ENCODE peak calls at places on chromosomes 1 and 21, in eight cellular contexts. E, U, R, K, B, N, C and H are unnamed samples.

GRCh38 chr21:33708874-33709273 is 66.6 kb downstream of the ITSN1 start:
- DNase-seq in R (no peak), K (no peak), N (no peak), B (no peak), E (no peak), U (no peak), C (no peak), H (no peak)

GRCh38 chr1:3390291-3390690 is 64.2 kb upstream of the ARHGEF16 start:
- DNase-seq in B (no peak), R (no peak), U (no peak), N (no peak), E (no peak), C (no peak), K (no peak), H (no peak)

GRCh38 chr1:116403506-116404136 is 30.6 kb downstream of the ATP1A1 start:
- DNase-seq in N (no peak), B (no peak), C (peak), R (no peak), E (no peak), K (no peak), U (no peak), H (no peak)

GRCh38 chr21:35578831-35579470 is 481.4 kb downstream of the SETD4 start:
- DNase-seq in B (no peak), C (peak), R (no peak), E (no peak), U (no peak), N (no peak), K (no peak), H (no peak)

GRCh38 chr1:108913105-108913948 is 36.5 kb downstream of the GPSM2 start:
- DNase-seq in B (no peak), C (no peak), U (no peak), R (no peak), N (no peak), K (no peak), E (no peak), H (no peak)

GRCh38 chr1:230459463-230459862 is 33.3 kb upstream of the PGBD5 start:
- DNase-seq in N (no peak), E (no peak), K (no peak), U (no peak), B (peak), C (no peak), R (no peak), H (peak)

GRCh38 chr1:173113015-173113741 is 62.4 kb upstream of the TNFSF18 start:
- DNase-seq in C (no peak), E (no peak), N (no peak), B (no peak), U (no peak), K (no peak), R (no peak), H (no peak)

GRCh38 chr1:97365026-97365425 is 555.8 kb downstream of the DPYD start:
- DNase-seq in B (no peak), E (no peak), U (no peak), C (no peak), R (no peak), N (no peak), K (no peak), H (no peak)

GRCh38 chr1:85490270-85490669 is 25.3 kb upstream of the DDAH1 start:
- DNase-seq in B (no peak), C (no peak), E (no peak), R (no peak), N (no peak), U (no peak), K (no peak), H (no peak)

GRCh38 chr1:8343464-8344001 is 25.6 kb downstream of the SLC45A1 start:
- DNase-seq in R (no peak), C (peak), U (peak), E (peak), K (peak), B (peak), N (peak), H (peak)

GRCh38 chr21:35664683-35665082 is 395.6 kb downstream of the SETD4 start:
- DNase-seq in K (no peak), E (no peak), C (no peak), N (no peak), R (no peak), U (no peak), B (no peak), H (peak)

GRCh38 chr1:203215573-203215972 is 13.9 kb downstream of the CHIT1 start:
- DNase-seq in U (no peak), C (no peak), N (no peak), R (no peak), K (no peak), E (no peak), B (no peak), H (no peak)

GRCh38 chr1:117609471-117609911 is 3.6 kb downstream of the TENT5C start:
- DNase-seq in B (peak), E (no peak), K (no peak), R (no peak), C (no peak), N (peak), U (no peak), H (no peak)

GRCh38 chr21:45867041-45867630 is 114.4 kb upstream of the COL6A1 start:
- DNase-seq in K (no peak), U (no peak), N (no peak), B (no peak), C (no peak), R (no peak), E (no peak), H (no peak)

GRCh38 chr21:42456457-42456856 is 39.6 kb downstream of the RSPH1 start:
- DNase-seq in U (no peak), B (peak), C (no peak), E (no peak), N (no peak), R (no peak), K (no peak), H (no peak)

GRCh38 chr1:201361652-201362504 is 15.6 kb downstream of the TNNT2 start:
- DNase-seq in C (no peak), U (no peak), E (peak), K (peak), B (peak), N (peak), R (peak), H (no peak)

GRCh38 chr1:76465030-76465429 is 390.5 kb downstream of the ST6GALNAC3 start:
- DNase-seq in C (no peak), B (no peak), E (no peak), R (no peak), N (no peak), K (no peak), U (no peak), H (no peak)

GRCh38 chr1:24009406-24009805 is 29.3 kb upstream of the SRSF10 start:
- DNase-seq in R (no peak), N (no peak), B (no peak), K (no peak), U (no peak), E (no peak), C (no peak), H (no peak)

GRCh38 chr1:93021539-93022134 is 57.4 kb upstream of the MTF2 start:
- DNase-seq in K (no peak), E (no peak), U (no peak), C (no peak), N (no peak), B (no peak), R (no peak), H (peak)

GRCh38 chr21:33047231-33047630 is 21.5 kb downstream of the OLIG2 start:
- DNase-seq in C (peak), N (no peak), K (no peak), R (no peak), B (no peak), E (no peak), U (no peak), H (peak)

GRCh38 chr1:214318956-214319355 is 38.0 kb downstream of the SMYD2 start:
- DNase-seq in R (no peak), U (no peak), C (no peak), N (no peak), K (no peak), E (no peak), B (no peak), H (no peak)

GRCh38 chr1:1281533-1282321 is 1.5 kb downstream of the SCNN1D start:
- DNase-seq in E (peak), C (no peak), N (peak), K (peak), R (peak), U (no peak), B (peak), H (no peak)

GRCh38 chr1:197314672-197315071 is 46.6 kb downstream of the CRB1 start:
- DNase-seq in U (no peak), R (no peak), N (no peak), E (no peak), B (no peak), K (no peak), C (no peak), H (no peak)

GRCh38 chr1:159854101-159854692 is 8.3 kb downstream of the VSIG8 start:
- DNase-seq in K (peak), C (no peak), U (peak), N (peak), R (peak), E (peak), B (peak), H (no peak)

GRCh38 chr1:23098463-23099170 is 70.0 kb downstream of the LUZP1 start:
- DNase-seq in N (peak), E (no peak), C (peak), R (no peak), B (peak), K (peak), U (peak), H (peak)

GRCh38 chr1:108745980-108746381 is 493 bp upstream of the STXBP3 start:
- DNase-seq in K (no peak), N (no peak), E (no peak), R (no peak), C (no peak), B (no peak), U (no peak), H (no peak)

GRCh38 chr1:214379254-214379970 is 98.5 kb downstream of the SMYD2 start:
- DNase-seq in B (no peak), U (no peak), N (no peak), K (no peak), C (no peak), E (no peak), R (no peak), H (no peak)

GRCh38 chr1:67404212-67404620 is 26.0 kb downstream of the SERBP1 start:
- DNase-seq in R (no peak), B (no peak), C (no peak), U (no peak), E (no peak), N (no peak), K (no peak), H (no peak)

GRCh38 chr1:25064465-25065238 is 134.6 kb upstream of the RUNX3 start:
- DNase-seq in N (no peak), U (no peak), C (no peak), R (no peak), B (no peak), E (peak), K (no peak), H (no peak)

GRCh38 chr1:224644553-224645154 is 28.5 kb downstream of the CNIH3 start:
- DNase-seq in N (no peak), E (no peak), U (peak), C (no peak), B (peak), R (no peak), K (peak), H (no peak)

GRCh38 chr1:26410706-26411623 is at the start of gene LIN28A:
- DNase-seq in N (no peak), R (no peak), C (no peak), E (peak), B (no peak), U (no peak), K (no peak), H (no peak)
- H3K4me3 ChIP-seq in N (no peak), R (no peak), C (no peak), E (no peak), B (no peak), U (no peak), K (no peak), H (no peak)

GRCh38 chr1:30684881-30685795 is 38.2 kb downstream of the MATN1 start:
- DNase-seq in U (no peak), N (no peak), C (no peak), K (peak), R (peak), B (peak), E (peak), H (no peak)
- TF ChIP-seq CTCF in U (no peak), N (no peak), C (no peak), K (peak), R (no peak), B (no peak), E (no peak), H (no peak)

GRCh38 chr1:54889132-54889725 is 2.2 kb upstream of the DHCR24 start:
- DNase-seq in K (no peak), C (no peak), B (no peak), E (no peak), R (no peak), N (no peak), U (no peak), H (no peak)

GRCh38 chr1:54885863-54886723 is 902 bp downstream of the DHCR24 start:
- DNase-seq in N (no peak), E (peak), C (no peak), R (no peak), K (peak), U (no peak), B (peak), H (no peak)

GRCh38 chr1:54886724-54887664 is at the start of gene DHCR24:
- DNase-seq in R (peak), N (peak), E (peak), C (no peak), K (peak), B (peak), U (peak), H (peak)

GRCh38 chr1:54887665-54888071 is 673 bp upstream of the DHCR24 start:
- DNase-seq in C (no peak), B (no peak), N (peak), K (peak), E (peak), U (no peak), R (no peak), H (no peak)

DNA sequence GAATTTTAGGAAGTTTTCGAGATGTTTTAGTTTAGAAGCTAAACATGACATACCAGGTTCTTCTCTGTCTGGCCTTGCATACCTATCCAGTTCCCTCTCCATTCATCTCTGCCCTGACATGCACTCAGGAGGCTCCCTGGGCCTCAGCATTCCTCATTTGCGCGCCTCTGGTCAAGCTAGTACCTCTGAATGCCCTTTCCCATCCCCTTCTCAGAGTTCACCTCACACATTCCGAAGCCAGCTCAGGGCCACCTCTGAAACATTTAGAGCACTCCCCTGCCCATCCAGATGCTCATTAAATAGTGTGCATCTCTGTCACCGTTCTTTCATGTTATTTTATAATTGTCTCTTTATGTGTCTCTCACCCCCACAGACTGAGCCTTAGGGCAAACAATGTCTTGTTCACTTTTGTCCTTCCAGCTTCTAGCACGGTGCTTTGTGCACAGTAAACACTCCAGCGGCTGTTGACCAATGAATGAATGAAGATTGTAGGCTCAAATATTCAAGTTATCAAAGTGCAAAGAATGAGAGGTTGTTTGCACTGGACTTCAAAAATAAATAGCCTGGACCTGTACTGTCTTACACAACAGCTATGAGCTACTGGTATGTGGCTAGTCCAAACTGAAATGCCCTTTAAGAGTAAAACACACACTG is 1.2 kb upstream of the DHCR24 start:
- DNase-seq in C (no peak), K (no peak), B (no peak), R (no peak), E (no peak), U (no peak), N (no peak), H (no peak)
- H3K4me3 ChIP-seq in C (no peak), K (no peak), B (no peak), R (no peak), E (peak), U (no peak), N (peak), H (peak)

GRCh38 chr21:39445339-39446269 is at the start of gene LCA5L:
- DNase-seq in B (peak), C (no peak), N (peak), K (peak), E (peak), U (peak), R (peak), H (peak)
- TF ChIP-seq CTCF in B (no peak), C (peak), N (no peak), K (peak), E (no peak), U (peak), R (no peak), H (no peak)

GRCh38 chr1:151056574-151056973 is 2.8 kb downstream of the CDC42SE1 start:
- DNase-seq in K (peak), B (peak), N (peak), E (no peak), R (no peak), U (no peak), C (no peak), H (no peak)
- H3K4me3 ChIP-seq in K (no peak), B (no peak), N (no peak), E (peak), R (no peak), U (no peak), C (no peak), H (no peak)

GRCh38 chr21:25103500-25104207 is 503.6 kb downstream of the MRPL39 start:
- DNase-seq in N (no peak), R (no peak), K (no peak), B (no peak), U (no peak), E (no peak), C (no peak), H (peak)

DNA sequence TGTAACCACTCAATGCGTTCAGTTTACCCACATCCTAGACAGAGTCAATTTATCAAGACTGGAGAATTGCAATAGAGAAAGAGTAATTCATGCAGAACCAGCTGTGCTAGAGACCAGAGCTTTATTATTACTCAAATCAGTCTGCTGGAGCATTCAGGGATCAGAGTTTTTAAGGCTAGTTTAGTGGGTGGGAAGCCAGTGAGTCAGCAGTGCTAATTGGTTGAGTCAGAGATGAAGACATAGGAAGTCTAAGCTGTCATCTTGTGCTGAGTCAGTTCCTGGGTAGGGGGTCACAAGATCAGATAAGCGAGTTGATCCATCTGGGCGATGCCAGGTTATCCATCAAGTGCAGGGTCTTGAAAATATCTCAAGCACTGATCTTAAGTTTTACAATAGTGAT is 499.6 kb downstream of the MRPL39 start:
- DNase-seq in E (no peak), K (no peak), U (no peak), C (no peak), N (no peak), R (no peak), B (no peak), H (peak)
- TF ChIP-seq CTCF in E (no peak), K (no peak), U (no peak), C (no peak), N (no peak), R (no peak), B (no peak), H (no peak)

GRCh38 chr1:12231276-12231595 is 1.4 kb downstream of the VPS13D start:
- DNase-seq in R (no peak), C (no peak), E (no peak), N (no peak), K (no peak), U (no peak), B (no peak), H (no peak)
- H3K4me3 ChIP-seq in R (peak), C (peak), E (peak), N (peak), K (peak), U (peak), B (peak), H (peak)

GRCh38 chr1:209827384-209828261 is at the start of gene UTP25:
- DNase-seq in E (peak), C (peak), B (peak), R (peak), U (peak), N (peak), K (peak), H (peak)

GRCh38 chr1:209820986-209821385 is 6.8 kb upstream of the UTP25 start:
- DNase-seq in R (no peak), B (no peak), E (no peak), N (no peak), K (no peak), U (no peak), C (no peak), H (no peak)

GRCh38 chr1:209825591-209826433 is 2.0 kb upstream of the UTP25 start:
- DNase-seq in R (no peak), K (peak), N (no peak), C (no peak), E (no peak), B (no peak), U (no peak), H (no peak)

GRCh38 chr1:209822706-209823105 is 5.1 kb upstream of the UTP25 start:
- DNase-seq in C (no peak), E (no peak), N (no peak), U (no peak), K (no peak), B (no peak), R (no peak), H (no peak)

GRCh38 chr1:209823143-209824041 is 4.4 kb upstream of the UTP25 start:
- DNase-seq in K (peak), B (no peak), U (no peak), N (no peak), C (no peak), R (no peak), E (no peak), H (peak)
- TF ChIP-seq CTCF in K (peak), B (peak), U (peak), N (peak), C (peak), R (peak), E (peak), H (peak)

DNA sequence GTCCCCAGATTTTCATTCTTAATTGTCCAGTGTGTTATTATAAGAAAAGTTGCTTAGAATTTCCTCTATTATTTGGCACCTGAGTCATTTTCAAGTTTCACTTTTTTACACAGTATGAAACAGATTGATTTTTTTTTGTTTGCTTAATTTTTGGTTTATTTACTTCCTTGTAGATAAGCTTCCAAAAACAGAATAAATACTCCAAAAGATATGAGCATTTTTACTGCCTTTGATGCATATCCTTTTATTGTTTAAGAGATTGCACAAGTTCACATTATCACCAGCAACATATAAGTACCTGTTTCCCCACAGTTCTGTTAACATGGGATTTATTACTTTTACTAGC is 36.3 kb upstream of the AHCYL1 start:
- DNase-seq in N (no peak), K (no peak), E (no peak), B (no peak), R (no peak), U (no peak), C (no peak), H (no peak)
- H3K4me3 ChIP-seq in N (no peak), K (no peak), E (no peak), B (no peak), R (no peak), U (no peak), C (no peak), H (no peak)

GRCh38 chr1:45584351-45585109 is 689 bp downstream of the NASP start:
- DNase-seq in K (peak), U (peak), E (peak), N (peak), R (peak), B (peak), C (peak), H (peak)
- TF ChIP-seq CTCF in K (no peak), U (peak), E (no peak), N (no peak), R (no peak), B (no peak), C (no peak), H (peak)